ENCODE peak calls at places on chromosomes 16 and 17, in five cellular contexts. N, E, U, G and M are unnamed samples.

GRCh38 chr16:87806246-87806607 is 40.4 kb upstream of the KLHDC4 start:
- DNase-seq in N (no peak), E (no peak), U (no peak), G (no peak), M (no peak)

GRCh38 chr17:46929413-46929812 is 6.5 kb downstream of the GOSR2 start:
- DNase-seq in N (no peak), E (no peak), U (no peak), G (no peak), M (no peak)

GRCh38 chr17:694239-694638 is 20.4 kb downstream of the VPS53 start:
- DNase-seq in N (no peak), E (no peak), U (no peak), G (no peak), M (no peak)

GRCh38 chr16:11299865-11300559 is 18.9 kb upstream of the PRM1 start:
- DNase-seq in N (no peak), E (no peak), U (no peak), G (no peak), M (no peak)

GRCh38 chr17:77849203-77849602 is 109.3 kb upstream of the TNRC6C start:
- DNase-seq in N (no peak), E (no peak), U (no peak), G (no peak), M (no peak)

GRCh38 chr16:3690991-3691720 is 26.2 kb downstream of the TRAP1 start:
- DNase-seq in N (no peak), E (no peak), U (no peak), G (no peak), M (no peak)

GRCh38 chr16:65767125-65767524 is 599.4 kb upstream of the CDH5 start:
- DNase-seq in N (no peak), E (no peak), U (no peak), G (no peak), M (no peak)

GRCh38 chr17:1997146-1997586 is 28.0 kb downstream of the RTN4RL1 start:
- DNase-seq in N (no peak), E (no peak), U (no peak), G (no peak), M (no peak)

GRCh38 chr17:73410586-73411329 is 99.0 kb upstream of the CDC42EP4 start:
- DNase-seq in N (no peak), E (no peak), U (no peak), G (no peak), M (no peak)

GRCh38 chr16:85396879-85397871 is 215.9 kb upstream of the GSE1 start:
- DNase-seq in N (no peak), E (no peak), U (no peak), G (no peak), M (no peak)

GRCh38 chr17:9432121-9432866 is 143.3 kb downstream of the STX8 start:
- DNase-seq in N (no peak), E (no peak), U (no peak), G (no peak), M (no peak)

GRCh38 chr17:17122781-17123483 is 80.7 kb downstream of the MPRIP start:
- DNase-seq in N (no peak), E (no peak), U (no peak), G (no peak), M (no peak)

GRCh38 chr16:84739349-84740124 is 39.7 kb downstream of the USP10 start:
- DNase-seq in N (no peak), E (no peak), U (no peak), G (no peak), M (no peak)

GRCh38 chr17:62782730-62783260 is 25.3 kb downstream of the MARCHF10 start:
- DNase-seq in N (no peak), E (no peak), U (no peak), G (no peak), M (no peak)

GRCh38 chr16:13612623-13613022 is 307.3 kb upstream of the ERCC4 start:
- DNase-seq in N (no peak), E (no peak), U (no peak), G (no peak), M (no peak)

GRCh38 chr17:61157246-61157887 is 242.3 kb upstream of the TBX2 start:
- DNase-seq in N (no peak), E (no peak), U (no peak), G (no peak), M (no peak)

GRCh38 chr17:39753514-39754160 is 15.9 kb downstream of the GRB7 start:
- DNase-seq in N (peak; percentile 61), E (no peak), U (no peak), G (peak; percentile 84), M (peak; percentile 73)

GRCh38 chr16:65770752-65771151 is 595.7 kb upstream of the CDH5 start:
- DNase-seq in N (no peak), E (no peak), U (no peak), G (no peak), M (no peak)

GRCh38 chr17:55527520-55528118 is 16.4 kb upstream of the SMIM36 start:
- DNase-seq in N (no peak), E (no peak), U (no peak), G (no peak), M (no peak)

GRCh38 chr17:17129466-17129865 is 76.7 kb downstream of the PLD6 start:
- DNase-seq in N (no peak), E (no peak), U (no peak), G (no peak), M (no peak)

GRCh38 chr16:75074920-75075687 is 41.5 kb downstream of the LDHD start:
- DNase-seq in N (peak; percentile 62), E (no peak), U (peak; percentile 23), G (peak; percentile 37), M (peak; percentile 33)

GRCh38 chr16:11092788-11093577 is 148.6 kb downstream of the CLEC16A start:
- DNase-seq in N (no peak), E (no peak), U (no peak), G (no peak), M (no peak)

GRCh38 chr17:70875729-70876344 is 706.5 kb downstream of the KCNJ2 start:
- DNase-seq in N (no peak), E (no peak), U (no peak), G (no peak), M (no peak)

GRCh38 chr17:6241996-6242395 is 171.8 kb downstream of the WSCD1 start:
- DNase-seq in N (no peak), E (peak; percentile 21), U (no peak), G (no peak), M (no peak)

GRCh38 chr16:27462846-27463682 is 61.1 kb downstream of the IL21R start:
- DNase-seq in N (no peak), E (no peak), U (no peak), G (no peak), M (no peak)

GRCh38 chr17:73455050-73455687 is 143.4 kb upstream of the CDC42EP4 start:
- DNase-seq in N (no peak), E (peak; percentile 21), U (no peak), G (no peak), M (no peak)

GRCh38 chr16:30934827-30935557 is 11.6 kb downstream of the FBXL19 start:
- DNase-seq in N (no peak), E (no peak), U (no peak), G (no peak), M (no peak)

GRCh38 chr16:16797239-16797638 is 418.3 kb downstream of the NPIPA7 start:
- DNase-seq in N (no peak), E (no peak), U (no peak), G (no peak), M (no peak)

GRCh38 chr17:74330446-74330845 is 4.4 kb downstream of the KIF19 start:
- DNase-seq in N (no peak), E (no peak), U (no peak), G (no peak), M (no peak)

GRCh38 chr16:24526701-24527470 is 12.5 kb upstream of the RBBP6 start:
- DNase-seq in N (no peak), E (no peak), U (no peak), G (no peak), M (no peak)

GRCh38 chr17:66791337-66791736 is 43.6 kb upstream of the CACNG5 start:
- DNase-seq in N (no peak), E (peak; percentile 40), U (no peak), G (no peak), M (no peak)